ENCODE peak calls at places on chromosomes 6 and 20, in four cellular contexts. E, F, N and J are unnamed samples.

GRCh38 chr6:11486486-11486885 is 51.1 kb upstream of the TMEM170B start:
- DNase-seq in E (no peak), F (no peak), N (no peak), J (no peak)

GRCh38 chr6:42239333-42239732 is 21.7 kb upstream of the MRPS10 start:
- DNase-seq in E (no peak), F (no peak), N (no peak), J (no peak)

GRCh38 chr6:45917439-45917838 is 98.2 kb downstream of the CLIC5 start:
- DNase-seq in E (no peak), F (no peak), N (no peak), J (no peak)

GRCh38 chr6:152671146-152671545 is 26.6 kb upstream of the MYCT1 start:
- DNase-seq in E (no peak), F (no peak), N (no peak), J (no peak)

GRCh38 chr6:35539223-35539622 is 26.5 kb upstream of the TULP1 start:
- DNase-seq in E (no peak), F (no peak), N (no peak), J (no peak)

GRCh38 chr6:158457616-158458278 is 102.1 kb upstream of the TMEM181 start:
- DNase-seq in E (no peak), F (no peak), N (no peak), J (no peak)

GRCh38 chr6:165889636-165890403 is 226.8 kb upstream of the PDE10A start:
- DNase-seq in E (no peak), F (peak), N (no peak), J (peak)

GRCh38 chr20:22462975-22463914 is 121.1 kb downstream of the FOXA2 start:
- DNase-seq in E (no peak), F (no peak), N (no peak), J (no peak)

GRCh38 chr6:112946051-112946450 is 598.9 kb downstream of the RFPL4B start:
- DNase-seq in E (no peak), F (no peak), N (peak), J (no peak)

GRCh38 chr20:47216819-47217410 is 139.6 kb downstream of the ZMYND8 start:
- DNase-seq in E (no peak), F (no peak), N (no peak), J (no peak)

GRCh38 chr20:3714092-3714491 is 1.7 kb upstream of the SIGLEC1 start:
- DNase-seq in E (no peak), F (no peak), N (no peak), J (no peak)

GRCh38 chr6:146595981-146596731 is 2.6 kb upstream of the ADGB start:
- DNase-seq in E (no peak), F (no peak), N (no peak), J (no peak)

GRCh38 chr6:34583461-34583860 is 27.3 kb upstream of the SPDEF start:
- DNase-seq in E (no peak), F (peak), N (no peak), J (no peak)

GRCh38 chr6:164336455-164336854 is 921.9 kb downstream of the QKI start:
- DNase-seq in E (no peak), F (no peak), N (no peak), J (no peak)

GRCh38 chr6:150448221-150448620 is 79.4 kb downstream of the IYD start:
- DNase-seq in E (no peak), F (no peak), N (no peak), J (no peak)

GRCh38 chr6:390914-391558 is 516 bp upstream of the IRF4 start:
- DNase-seq in E (no peak), F (no peak), N (no peak), J (no peak)

GRCh38 chr6:144931172-144932035 is 646.3 kb downstream of the UTRN start:
- DNase-seq in E (peak), F (peak), N (no peak), J (peak)

GRCh38 chr20:46715292-46715756 is 5.9 kb downstream of the SLC2A10 start:
- DNase-seq in E (no peak), F (peak), N (no peak), J (no peak)

GRCh38 chr20:23144856-23145255 is 58.7 kb upstream of the CD93 start:
- DNase-seq in E (no peak), F (no peak), N (no peak), J (no peak)

GRCh38 chr20:18727032-18727508 is 86.5 kb upstream of the SCP2D1 start:
- DNase-seq in E (no peak), F (no peak), N (no peak), J (no peak)

GRCh38 chr6:139625998-139626975 is 251.8 kb upstream of the CITED2 start:
- DNase-seq in E (no peak), F (no peak), N (no peak), J (no peak)

GRCh38 chr6:35719830-35720733 is 16.8 kb upstream of the ARMC12 start:
- DNase-seq in E (no peak), F (no peak), N (no peak), J (peak)

GRCh38 chr6:912871-913663 is 220.1 kb upstream of the EXOC2 start:
- DNase-seq in E (no peak), F (peak), N (peak), J (peak)

GRCh38 chr6:90701146-90701781 is 114.4 kb upstream of the MAP3K7 start:
- DNase-seq in E (no peak), F (peak), N (no peak), J (no peak)

GRCh38 chr6:114000066-114000465 is 29.1 kb upstream of the HDAC2 start:
- DNase-seq in E (no peak), F (no peak), N (no peak), J (peak)